ENCODE peak calls at places on chromosome 15, in eight cellular contexts. O is body of pancreas, E is heart left ventricle, M is uterus, V is spleen, S is tibial nerve, C is right lobe of liver, L is stomach. U is an unnamed sample.
A peak's percentile ranks its signal among the peaks of the same experiment; 100 is the strongest.

GRCh38 chr15:82910721-82911120 is 41.8 kb downstream of the HOMER2 start:
- DNase-seq in E (no peak), M (no peak), V (no peak), O (no peak), C (no peak), L (no peak), S (no peak), U (no peak)

GRCh38 chr15:75127186-75127585 is 74.5 kb upstream of the C15orf39 start:
- DNase-seq in M (no peak), S (no peak), V (no peak), O (no peak), E (no peak), L (no peak), C (no peak), U (peak; percentile 14)

GRCh38 chr15:100853676-100854440 is 25.8 kb upstream of the ALDH1A3 start:
- DNase-seq in L (peak; percentile 21), O (no peak), C (no peak), S (no peak), E (no peak), V (no peak), M (no peak), U (peak; percentile 70)

GRCh38 chr15:53716909-53717878 is 42.3 kb downstream of the WDR72 start:
- DNase-seq in M (no peak), C (no peak), O (no peak), E (no peak), V (no peak), S (no peak), L (no peak), U (no peak)

GRCh38 chr15:38254065-38254883 is 1.6 kb downstream of the SPRED1 start:
- DNase-seq in M (no peak), S (peak; percentile 60), C (peak; percentile 56), L (peak; percentile 53), V (peak; percentile 73), E (peak; percentile 36), O (peak; percentile 62), U (no peak)

GRCh38 chr15:91885714-91886265 is 32.3 kb downstream of the SLCO3A1 start:
- DNase-seq in O (peak; percentile 20), M (no peak), C (no peak), E (no peak), L (no peak), V (no peak), S (no peak), U (no peak)

GRCh38 chr15:64582202-64582601 is 121.8 kb downstream of the ZNF609 start:
- DNase-seq in L (no peak), M (no peak), V (no peak), C (no peak), O (no peak), S (no peak), E (no peak), U (no peak)

GRCh38 chr15:85813234-85813633 is 18.5 kb upstream of the KLHL25 start:
- DNase-seq in C (no peak), L (no peak), O (no peak), E (no peak), V (no peak), S (no peak), M (no peak), U (no peak)

GRCh38 chr15:78434134-78434533 is 3.9 kb upstream of the IREB2 start:
- DNase-seq in M (no peak), O (no peak), E (no peak), V (no peak), C (no peak), S (no peak), L (no peak), U (no peak)

GRCh38 chr15:97968380-97968779 is 7.9 kb downstream of the ARRDC4 start:
- DNase-seq in O (no peak), V (no peak), M (no peak), C (no peak), L (no peak), S (no peak), E (no peak), U (no peak)

GRCh38 chr15:55742927-55743614 is at the start of gene PRTG:
- DNase-seq in O (peak; percentile 45), M (peak; percentile 79), L (peak; percentile 65), E (peak; percentile 74), V (peak; percentile 70), C (peak; percentile 52), S (peak; percentile 48), U (no peak)

GRCh38 chr15:73994419-73994883 is at the start of gene PML:
- DNase-seq in L (peak; percentile 97), E (peak; percentile 99), S (peak; percentile 95), M (peak; percentile 97), V (peak; percentile 99), C (peak; percentile 98), O (peak; percentile 98), U (peak; percentile 96)

GRCh38 chr15:69537085-69537484 is 84.5 kb downstream of the RPLP1 start:
- DNase-seq in V (no peak), E (no peak), L (no peak), M (no peak), C (no peak), S (no peak), O (no peak), U (no peak)

GRCh38 chr15:25248583-25249235 is 190.1 kb downstream of the UBE3A start:
- DNase-seq in C (peak; percentile 33), S (no peak), E (no peak), L (peak; percentile 22), V (peak; percentile 46), M (peak; percentile 5), O (no peak), U (no peak)

GRCh38 chr15:59185725-59186124 is 20.9 kb upstream of the LDHAL6B start:
- DNase-seq in S (no peak), L (no peak), E (no peak), V (no peak), C (no peak), M (no peak), O (no peak), U (no peak)

GRCh38 chr15:101694261-101694660 is 30.0 kb downstream of the TARS3 start:
- DNase-seq in E (no peak), S (no peak), M (no peak), L (no peak), C (no peak), O (no peak), V (no peak), U (no peak)

GRCh38 chr15:91973481-91973880 is 120.0 kb downstream of the SLCO3A1 start:
- DNase-seq in V (no peak), E (no peak), S (no peak), C (no peak), O (no peak), L (no peak), M (no peak), U (no peak)

GRCh38 chr15:74340139-74340538 is 27.3 kb downstream of the CYP11A1 start:
- DNase-seq in L (no peak), S (no peak), C (no peak), V (peak; percentile 37), E (no peak), M (no peak), O (no peak), U (peak; percentile 50)

GRCh38 chr15:76905013-76905839 is at the start of gene SCAPER:
- DNase-seq in V (peak; percentile 99), E (peak; percentile 95), C (peak; percentile 97), O (peak; percentile 94), S (peak; percentile 85), M (peak; percentile 93), L (peak; percentile 93), U (peak; percentile 98)
- TF ChIP-seq CTCF in V (peak; percentile 63), E (peak; percentile 22), C (peak; percentile 9), O (no peak), S (no peak), M (no peak), L (no peak), U (no peak)

GRCh38 chr15:30990451-30991300 is 752 bp downstream of the MTMR10 start:
- DNase-seq in E (no peak), C (peak; percentile 56), S (peak; percentile 10), L (no peak), V (no peak), O (no peak), M (no peak), U (no peak)

GRCh38 chr15:30990036-30990435 is 1.4 kb downstream of the MTMR10 start:
- DNase-seq in M (no peak), L (no peak), O (no peak), V (no peak), C (no peak), S (no peak), E (no peak), U (no peak)

GRCh38 chr15:30991301-30992072 is at the start of gene MTMR10:
- DNase-seq in C (peak; percentile 89), V (peak; percentile 97), O (peak; percentile 74), M (peak; percentile 56), E (peak; percentile 83), L (peak; percentile 82), S (peak; percentile 41), U (peak; percentile 93)

GRCh38 chr15:30992465-30992864 is 1.0 kb upstream of the MTMR10 start:
- DNase-seq in O (no peak), S (no peak), M (no peak), V (no peak), L (no peak), C (no peak), E (no peak), U (no peak)

GRCh38 chr15:30992073-30992363 is 590 bp upstream of the MTMR10 start:
- DNase-seq in S (peak; percentile 27), L (no peak), V (no peak), O (no peak), C (no peak), M (no peak), E (no peak), U (no peak)
- TF ChIP-seq POLR2A in S (no peak), L (no peak), V (no peak), O (no peak), C (no peak), M (no peak), E (no peak), U (no peak)

DNA sequence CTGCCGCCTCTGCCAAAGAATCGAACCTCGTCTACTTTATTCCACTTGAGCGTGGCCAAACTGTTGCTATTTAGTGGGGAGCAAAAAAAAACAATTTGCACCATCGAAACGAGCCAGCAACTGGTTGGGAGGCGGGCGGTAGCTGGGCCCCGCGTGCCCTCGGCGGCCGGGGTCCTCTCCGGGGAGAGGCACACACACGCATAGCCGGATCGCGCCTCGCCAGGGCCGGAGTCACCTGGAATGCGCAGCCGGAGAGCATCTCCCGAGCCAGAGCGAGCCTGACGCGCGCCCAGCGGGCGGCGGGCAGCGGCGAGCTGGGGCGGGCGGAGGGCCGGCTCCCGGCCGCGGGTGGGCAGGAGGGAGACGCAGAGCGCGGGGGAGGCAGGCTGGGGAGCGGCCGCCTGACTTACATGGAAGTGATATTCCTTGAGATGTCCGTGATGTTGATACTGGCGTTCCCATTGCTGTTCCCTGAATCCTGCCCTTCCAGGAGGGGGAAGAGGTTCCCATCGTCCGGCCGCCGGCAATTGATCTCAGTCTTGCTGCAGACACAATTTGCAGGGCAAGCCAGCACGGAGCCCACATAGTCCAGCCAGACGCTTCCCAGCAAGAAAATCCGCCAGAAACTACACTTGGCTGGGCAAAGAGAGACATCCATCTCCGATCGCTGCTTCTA is 905 bp downstream of the NTRK3 start:
- DNase-seq in C (no peak), E (peak; percentile 36), V (no peak), M (peak; percentile 70), L (no peak), S (peak; percentile 26), O (peak; percentile 7), U (no peak)
- H3K4me3 ChIP-seq in C (no peak overlapping the region), E (peak overlapping the region; percentile 56), V (no peak overlapping the region), M (peak overlapping the region; percentile 33), L (peak overlapping the region; percentile 32), S (peak overlapping the region; percentile 40), O (no peak overlapping the region), U (no peak overlapping the region)

DNA sequence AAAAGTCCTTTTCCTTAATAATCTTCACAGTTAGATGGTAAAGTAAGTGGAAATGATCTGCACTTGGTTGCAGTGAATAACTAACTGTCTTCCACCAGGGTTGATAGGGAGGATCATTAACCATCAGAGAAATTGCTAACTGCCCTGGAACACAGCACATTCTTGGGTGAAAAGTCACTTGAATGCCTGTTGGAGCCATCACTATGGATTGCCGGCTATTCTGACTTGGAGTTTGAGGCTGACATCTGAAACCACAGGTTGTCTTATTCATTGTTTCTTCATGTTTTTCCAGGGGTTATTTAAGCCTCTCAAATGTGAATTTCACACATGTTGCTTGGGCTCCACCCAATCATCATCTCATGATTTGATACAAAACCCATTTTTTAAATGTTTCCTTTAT is 901.4 kb downstream of the MCTP2 start:
- DNase-seq in S (no peak), M (no peak), L (no peak), V (no peak), E (no peak), O (no peak), C (no peak), U (no peak)
- TF ChIP-seq CTCF in S (no peak), M (no peak), L (no peak), V (no peak), E (no peak), O (no peak), C (no peak), U (no peak)

U was measured in lower leg skin.